ENCODE peak calls at places on chromosomes 7 and 10, in six cellular contexts. W, F, H, S, Y and I are unnamed samples.

GRCh38 chr7:28630350-28630749 is 218.0 kb downstream of the CREB5 start:
- DNase-seq in S (no peak), Y (peak), H (no peak), F (no peak), W (no peak), I (no peak)

GRCh38 chr7:15647309-15647708 is 39.2 kb downstream of the MEOX2 start:
- DNase-seq in Y (no peak), S (no peak), H (no peak), F (no peak), W (no peak), I (no peak)

GRCh38 chr10:5467634-5468255 is 31.6 kb downstream of the CALML5 start:
- DNase-seq in F (no peak), W (no peak), S (no peak), Y (no peak), H (no peak), I (no peak)

GRCh38 chr10:110863956-110864355 is 7.8 kb upstream of the PDCD4 start:
- DNase-seq in S (no peak), Y (no peak), F (no peak), W (no peak), H (no peak), I (no peak)

GRCh38 chr7:123024989-123025758 is 29.7 kb upstream of the TAS2R16 start:
- DNase-seq in F (no peak), H (peak), S (no peak), W (no peak), Y (no peak), I (no peak)

GRCh38 chr10:59362991-59363390 is 642 bp upstream of the FAM13C start:
- DNase-seq in H (peak), W (no peak), S (peak), F (peak), Y (no peak), I (peak)

GRCh38 chr7:87231715-87232114 is 12.2 kb upstream of the TMEM243 start:
- DNase-seq in Y (no peak), S (no peak), F (no peak), W (no peak), H (no peak), I (no peak)

GRCh38 chr10:114323023-114323422 is 81.3 kb downstream of the AFAP1L2 start:
- DNase-seq in Y (no peak), W (no peak), F (no peak), H (no peak), S (no peak), I (no peak)

GRCh38 chr7:129780257-129781127 is 169.0 kb downstream of the NRF1 start:
- DNase-seq in S (no peak), Y (no peak), F (peak), H (peak), W (peak), I (peak)

GRCh38 chr7:121107923-121108498 is 119.5 kb downstream of the CPED1 start:
- DNase-seq in F (no peak), Y (peak), H (peak), S (no peak), W (no peak), I (peak)

GRCh38 chr7:114412548-114412947 is 2.1 kb upstream of the FOXP2 start:
- DNase-seq in W (no peak), Y (no peak), H (peak), F (no peak), S (no peak), I (no peak)

GRCh38 chr10:4086041-4086886 is 301.3 kb upstream of the KLF6 start:
- DNase-seq in H (no peak), S (no peak), W (no peak), Y (no peak), F (no peak), I (no peak)

GRCh38 chr7:92179393-92179924 is 517 bp upstream of the LRRD1 start:
- DNase-seq in W (no peak), Y (no peak), F (no peak), H (no peak), S (peak), I (peak)

GRCh38 chr7:119838444-119838843 is 434.5 kb upstream of the KCND2 start:
- DNase-seq in Y (no peak), H (no peak), S (no peak), W (no peak), F (no peak), I (no peak)

GRCh38 chr10:100575781-100576635 is 40.3 kb downstream of the HIF1AN start:
- DNase-seq in H (no peak), W (no peak), S (no peak), F (peak), Y (no peak), I (no peak)

GRCh38 chr10:114544045-114544659 is 113.9 kb downstream of the ABLIM1 start:
- DNase-seq in S (no peak), F (no peak), Y (no peak), H (no peak), W (peak), I (no peak)

GRCh38 chr10:18793951-18794350 is 134.7 kb downstream of the ARL5B start:
- DNase-seq in F (no peak), W (no peak), Y (no peak), H (no peak), S (no peak), I (peak)

GRCh38 chr10:21519981-21520436 is 5.5 kb downstream of the SKIDA1 start:
- DNase-seq in Y (no peak), W (no peak), H (no peak), F (no peak), S (no peak), I (peak)

GRCh38 chr7:32616625-32617024 is 121.3 kb downstream of the AVL9 start:
- DNase-seq in H (no peak), W (no peak), S (no peak), Y (peak), F (no peak), I (peak)

GRCh38 chr7:158740013-158740656 is 35.5 kb upstream of the NCAPG2 start:
- DNase-seq in S (no peak), H (no peak), F (no peak), W (no peak), Y (no peak), I (no peak)

GRCh38 chr10:31961675-31962074 is 33.0 kb upstream of the ARHGAP12 start:
- DNase-seq in Y (no peak), S (no peak), F (no peak), W (no peak), H (no peak), I (no peak)

GRCh38 chr10:5449823-5450222 is 37.5 kb downstream of the NET1 start:
- DNase-seq in W (no peak), Y (no peak), H (peak), S (no peak), F (no peak), I (peak)

GRCh38 chr7:80922254-80923049 is 3.6 kb upstream of the SEMA3C start:
- DNase-seq in Y (no peak), W (no peak), S (no peak), F (no peak), H (no peak), I (no peak)

GRCh38 chr7:151987748-151988529 is 31.7 kb downstream of the GALNTL5 start:
- DNase-seq in Y (no peak), S (no peak), F (no peak), H (no peak), W (no peak), I (peak)